ENCODE peak calls at places on chromosome 6, in ten cellular contexts. One of them, this sample, is unnamed.

GRCh38 chr6:169099411-169100202 is 154.0 kb downstream of the THBS2 start:
- DNase-seq in NCI-H1417: peak; percentile 24
- DNase-seq in GDM1: no peak
- DNase-seq in activated T-helper 9 cell treated with anti-CD3 and anti-CD28 coated beads, Interleukin-2, amount 50 U/mL, for 16 hours: no peak
- DNase-seq in AG09309: no peak
- DNase-seq in IMR-90: peak; percentile 70
- DNase-seq in nucleus accumbens: no peak
- DNase-seq in colonic mucosa: no peak
- DNase-seq in NCI-H2171: no peak
- DNase-seq in MM.1S: no peak
- DNase-seq in this sample: no peak

GRCh38 chr6:118877806-118878205 is 16.1 kb upstream of the ASF1A start:
- DNase-seq in NCI-H1417: no peak
- DNase-seq in GDM1: no peak
- DNase-seq in activated T-helper 9 cell treated with anti-CD3 and anti-CD28 coated beads, Interleukin-2, amount 50 U/mL, for 16 hours: no peak
- DNase-seq in AG09309: no peak
- DNase-seq in IMR-90: no peak
- DNase-seq in nucleus accumbens: no peak
- DNase-seq in colonic mucosa: no peak
- DNase-seq in NCI-H2171: no peak
- DNase-seq in MM.1S: no peak
- DNase-seq in this sample: no peak

GRCh38 chr6:120211955-120212792 is 862.6 kb upstream of the MAN1A1 start:
- DNase-seq in NCI-H1417: no peak
- DNase-seq in GDM1: no peak
- DNase-seq in activated T-helper 9 cell treated with anti-CD3 and anti-CD28 coated beads, Interleukin-2, amount 50 U/mL, for 16 hours: no peak
- DNase-seq in AG09309: no peak
- DNase-seq in IMR-90: no peak
- DNase-seq in nucleus accumbens: no peak
- DNase-seq in colonic mucosa: no peak
- DNase-seq in NCI-H2171: no peak
- DNase-seq in MM.1S: no peak
- DNase-seq in this sample: no peak

GRCh38 chr6:125668071-125668470 is 81.4 kb upstream of the HEY2 start:
- DNase-seq in NCI-H1417: no peak
- DNase-seq in GDM1: no peak
- DNase-seq in activated T-helper 9 cell treated with anti-CD3 and anti-CD28 coated beads, Interleukin-2, amount 50 U/mL, for 16 hours: no peak
- DNase-seq in AG09309: no peak
- DNase-seq in IMR-90: no peak
- DNase-seq in nucleus accumbens: no peak
- DNase-seq in colonic mucosa: no peak
- DNase-seq in NCI-H2171: no peak
- DNase-seq in MM.1S: no peak
- DNase-seq in this sample: no peak

GRCh38 chr6:111088668-111089003 is 1.3 kb downstream of the SLC16A10 start:
- DNase-seq in NCI-H1417: no peak
- DNase-seq in GDM1: no peak
- DNase-seq in activated T-helper 9 cell treated with anti-CD3 and anti-CD28 coated beads, Interleukin-2, amount 50 U/mL, for 16 hours: no peak
- DNase-seq in AG09309: no peak
- DNase-seq in IMR-90: no peak
- DNase-seq in nucleus accumbens: no peak
- DNase-seq in colonic mucosa: no peak
- DNase-seq in NCI-H2171: no peak
- DNase-seq in MM.1S: no peak
- DNase-seq in this sample: no peak

GRCh38 chr6:42239333-42239732 is 21.7 kb upstream of the MRPS10 start:
- DNase-seq in NCI-H1417: peak; percentile 3
- DNase-seq in GDM1: no peak
- DNase-seq in activated T-helper 9 cell treated with anti-CD3 and anti-CD28 coated beads, Interleukin-2, amount 50 U/mL, for 16 hours: no peak
- DNase-seq in AG09309: no peak
- DNase-seq in IMR-90: no peak
- DNase-seq in nucleus accumbens: no peak
- DNase-seq in colonic mucosa: no peak
- DNase-seq in NCI-H2171: no peak
- DNase-seq in MM.1S: no peak
- DNase-seq in this sample: no peak

GRCh38 chr6:105402981-105403935 is at the start of gene PREP:
- DNase-seq in NCI-H1417: peak; percentile 89
- DNase-seq in GDM1: peak; percentile 87
- DNase-seq in activated T-helper 9 cell treated with anti-CD3 and anti-CD28 coated beads, Interleukin-2, amount 50 U/mL, for 16 hours: peak; percentile 78
- DNase-seq in AG09309: peak; percentile 35
- DNase-seq in IMR-90: peak; percentile 81
- DNase-seq in nucleus accumbens: peak; percentile 78
- DNase-seq in colonic mucosa: peak; percentile 87
- DNase-seq in NCI-H2171: peak; percentile 74
- DNase-seq in MM.1S: peak; percentile 87
- DNase-seq in this sample: peak; percentile 81

GRCh38 chr6:33904050-33904827 is 100.4 kb upstream of the MLN start:
- DNase-seq in NCI-H1417: no peak
- DNase-seq in GDM1: peak; percentile 97
- DNase-seq in activated T-helper 9 cell treated with anti-CD3 and anti-CD28 coated beads, Interleukin-2, amount 50 U/mL, for 16 hours: peak; percentile 27
- DNase-seq in AG09309: no peak
- DNase-seq in IMR-90: no peak
- DNase-seq in nucleus accumbens: no peak
- DNase-seq in colonic mucosa: peak; percentile 50
- DNase-seq in NCI-H2171: no peak
- DNase-seq in MM.1S: peak; percentile 82
- DNase-seq in this sample: no peak

GRCh38 chr6:112202639-112203341 is 51.6 kb downstream of the LAMA4 start:
- DNase-seq in NCI-H1417: no peak
- DNase-seq in GDM1: no peak
- DNase-seq in activated T-helper 9 cell treated with anti-CD3 and anti-CD28 coated beads, Interleukin-2, amount 50 U/mL, for 16 hours: no peak
- DNase-seq in AG09309: no peak
- DNase-seq in IMR-90: no peak
- DNase-seq in nucleus accumbens: no peak
- DNase-seq in colonic mucosa: no peak
- DNase-seq in NCI-H2171: peak; percentile 87
- DNase-seq in MM.1S: peak; percentile 20
- DNase-seq in this sample: no peak

GRCh38 chr6:39453236-39453635 is 130.7 kb upstream of the KCNK16 start:
- DNase-seq in NCI-H1417: no peak
- DNase-seq in GDM1: no peak
- DNase-seq in activated T-helper 9 cell treated with anti-CD3 and anti-CD28 coated beads, Interleukin-2, amount 50 U/mL, for 16 hours: no peak
- DNase-seq in AG09309: no peak
- DNase-seq in IMR-90: no peak
- DNase-seq in nucleus accumbens: no peak
- DNase-seq in colonic mucosa: no peak
- DNase-seq in NCI-H2171: no peak
- DNase-seq in MM.1S: no peak
- DNase-seq in this sample: no peak

GRCh38 chr6:159540152-159540551 is 152.9 kb downstream of the SOD2 start:
- DNase-seq in NCI-H1417: no peak
- DNase-seq in GDM1: no peak
- DNase-seq in activated T-helper 9 cell treated with anti-CD3 and anti-CD28 coated beads, Interleukin-2, amount 50 U/mL, for 16 hours: no peak
- DNase-seq in AG09309: no peak
- DNase-seq in IMR-90: no peak
- DNase-seq in nucleus accumbens: no peak
- DNase-seq in colonic mucosa: no peak
- DNase-seq in NCI-H2171: no peak
- DNase-seq in MM.1S: no peak
- DNase-seq in this sample: no peak

GRCh38 chr6:13500264-13500663 is 12.9 kb upstream of the GFOD1 start:
- DNase-seq in NCI-H1417: no peak
- DNase-seq in GDM1: no peak
- DNase-seq in activated T-helper 9 cell treated with anti-CD3 and anti-CD28 coated beads, Interleukin-2, amount 50 U/mL, for 16 hours: no peak
- DNase-seq in AG09309: no peak
- DNase-seq in IMR-90: no peak
- DNase-seq in nucleus accumbens: no peak
- DNase-seq in colonic mucosa: no peak
- DNase-seq in NCI-H2171: no peak
- DNase-seq in MM.1S: no peak
- DNase-seq in this sample: no peak

GRCh38 chr6:47922391-47922790 is 140.6 kb downstream of the OPN5 start:
- DNase-seq in NCI-H1417: no peak
- DNase-seq in GDM1: no peak
- DNase-seq in activated T-helper 9 cell treated with anti-CD3 and anti-CD28 coated beads, Interleukin-2, amount 50 U/mL, for 16 hours: no peak
- DNase-seq in AG09309: no peak
- DNase-seq in IMR-90: no peak
- DNase-seq in nucleus accumbens: peak; percentile 13
- DNase-seq in colonic mucosa: no peak
- DNase-seq in NCI-H2171: no peak
- DNase-seq in MM.1S: no peak
- DNase-seq in this sample: no peak

GRCh38 chr6:130788954-130789353 is 38.3 kb upstream of the SMLR1 start:
- DNase-seq in NCI-H1417: no peak
- DNase-seq in GDM1: no peak
- DNase-seq in activated T-helper 9 cell treated with anti-CD3 and anti-CD28 coated beads, Interleukin-2, amount 50 U/mL, for 16 hours: no peak
- DNase-seq in AG09309: no peak
- DNase-seq in IMR-90: no peak
- DNase-seq in nucleus accumbens: no peak
- DNase-seq in colonic mucosa: no peak
- DNase-seq in NCI-H2171: no peak
- DNase-seq in MM.1S: no peak
- DNase-seq in this sample: no peak

GRCh38 chr6:141169419-141169818 is 963.3 kb upstream of the GJE1 start:
- DNase-seq in NCI-H1417: no peak
- DNase-seq in GDM1: no peak
- DNase-seq in activated T-helper 9 cell treated with anti-CD3 and anti-CD28 coated beads, Interleukin-2, amount 50 U/mL, for 16 hours: no peak
- DNase-seq in AG09309: peak; percentile 68
- DNase-seq in IMR-90: peak; percentile 77
- DNase-seq in nucleus accumbens: no peak
- DNase-seq in colonic mucosa: no peak
- DNase-seq in NCI-H2171: peak; percentile 91
- DNase-seq in MM.1S: no peak
- DNase-seq in this sample: no peak

GRCh38 chr6:56708810-56709597 is 66.3 kb upstream of the DST start:
- DNase-seq in NCI-H1417: peak; percentile 3
- DNase-seq in GDM1: peak; percentile 7
- DNase-seq in activated T-helper 9 cell treated with anti-CD3 and anti-CD28 coated beads, Interleukin-2, amount 50 U/mL, for 16 hours: no peak
- DNase-seq in AG09309: no peak
- DNase-seq in IMR-90: peak; percentile 76
- DNase-seq in nucleus accumbens: no peak
- DNase-seq in colonic mucosa: no peak
- DNase-seq in NCI-H2171: peak; percentile 35
- DNase-seq in MM.1S: peak; percentile 72
- DNase-seq in this sample: peak; percentile 70

GRCh38 chr6:7910654-7911344 is at the start of gene TXNDC5:
- DNase-seq in NCI-H1417: peak; percentile 81
- DNase-seq in GDM1: peak; percentile 57
- DNase-seq in activated T-helper 9 cell treated with anti-CD3 and anti-CD28 coated beads, Interleukin-2, amount 50 U/mL, for 16 hours: peak; percentile 67
- DNase-seq in AG09309: no peak
- DNase-seq in IMR-90: peak; percentile 62
- DNase-seq in nucleus accumbens: peak; percentile 61
- DNase-seq in colonic mucosa: peak; percentile 81
- DNase-seq in NCI-H2171: peak; percentile 73
- DNase-seq in MM.1S: peak; percentile 80
- DNase-seq in this sample: peak; percentile 47

GRCh38 chr6:126444874-126445273 is 105.0 kb downstream of the CENPW start:
- DNase-seq in NCI-H1417: no peak
- DNase-seq in GDM1: no peak
- DNase-seq in activated T-helper 9 cell treated with anti-CD3 and anti-CD28 coated beads, Interleukin-2, amount 50 U/mL, for 16 hours: no peak
- DNase-seq in AG09309: no peak
- DNase-seq in IMR-90: peak; percentile 23
- DNase-seq in nucleus accumbens: no peak
- DNase-seq in colonic mucosa: no peak
- DNase-seq in NCI-H2171: no peak
- DNase-seq in MM.1S: no peak
- DNase-seq in this sample: no peak

GRCh38 chr6:53960311-53960710 is 150.9 kb upstream of the MLIP start:
- DNase-seq in NCI-H1417: no peak
- DNase-seq in GDM1: no peak
- DNase-seq in activated T-helper 9 cell treated with anti-CD3 and anti-CD28 coated beads, Interleukin-2, amount 50 U/mL, for 16 hours: no peak
- DNase-seq in AG09309: peak; percentile 29
- DNase-seq in IMR-90: peak; percentile 82
- DNase-seq in nucleus accumbens: no peak
- DNase-seq in colonic mucosa: no peak
- DNase-seq in NCI-H2171: no peak
- DNase-seq in MM.1S: no peak
- DNase-seq in this sample: no peak

GRCh38 chr6:10419749-10420545 is 5.1 kb upstream of the TFAP2A start:
- DNase-seq in NCI-H1417: no peak
- DNase-seq in GDM1: no peak
- DNase-seq in activated T-helper 9 cell treated with anti-CD3 and anti-CD28 coated beads, Interleukin-2, amount 50 U/mL, for 16 hours: no peak
- DNase-seq in AG09309: no peak
- DNase-seq in IMR-90: no peak
- DNase-seq in nucleus accumbens: no peak
- DNase-seq in colonic mucosa: no peak
- DNase-seq in NCI-H2171: no peak
- DNase-seq in MM.1S: no peak
- DNase-seq in this sample: no peak

GRCh38 chr6:75244063-75244575 is 518 bp upstream of the COX7A2 start:
- DNase-seq in NCI-H1417: peak; percentile 68
- DNase-seq in GDM1: no peak
- DNase-seq in activated T-helper 9 cell treated with anti-CD3 and anti-CD28 coated beads, Interleukin-2, amount 50 U/mL, for 16 hours: no peak
- DNase-seq in AG09309: no peak
- DNase-seq in IMR-90: peak; percentile 12
- DNase-seq in nucleus accumbens: no peak
- DNase-seq in colonic mucosa: peak; percentile 23
- DNase-seq in NCI-H2171: no peak
- DNase-seq in MM.1S: peak; percentile 12
- DNase-seq in this sample: no peak

GRCh38 chr6:9056556-9056955 is 621.2 kb upstream of the SLC35B3 start:
- DNase-seq in NCI-H1417: no peak
- DNase-seq in GDM1: no peak
- DNase-seq in activated T-helper 9 cell treated with anti-CD3 and anti-CD28 coated beads, Interleukin-2, amount 50 U/mL, for 16 hours: no peak
- DNase-seq in AG09309: no peak
- DNase-seq in IMR-90: no peak
- DNase-seq in nucleus accumbens: no peak
- DNase-seq in colonic mucosa: no peak
- DNase-seq in NCI-H2171: no peak
- DNase-seq in MM.1S: no peak
- DNase-seq in this sample: no peak

GRCh38 chr6:46324706-46325105 is 153.9 kb upstream of the ENPP5 start:
- DNase-seq in NCI-H1417: no peak
- DNase-seq in GDM1: no peak
- DNase-seq in activated T-helper 9 cell treated with anti-CD3 and anti-CD28 coated beads, Interleukin-2, amount 50 U/mL, for 16 hours: no peak
- DNase-seq in AG09309: no peak
- DNase-seq in IMR-90: no peak
- DNase-seq in nucleus accumbens: no peak
- DNase-seq in colonic mucosa: no peak
- DNase-seq in NCI-H2171: no peak
- DNase-seq in MM.1S: no peak
- DNase-seq in this sample: no peak

GRCh38 chr6:100096356-100096755 is 102.3 kb upstream of the MCHR2 start:
- DNase-seq in NCI-H1417: no peak
- DNase-seq in GDM1: no peak
- DNase-seq in activated T-helper 9 cell treated with anti-CD3 and anti-CD28 coated beads, Interleukin-2, amount 50 U/mL, for 16 hours: no peak
- DNase-seq in AG09309: no peak
- DNase-seq in IMR-90: no peak
- DNase-seq in nucleus accumbens: no peak
- DNase-seq in colonic mucosa: no peak
- DNase-seq in NCI-H2171: no peak
- DNase-seq in MM.1S: no peak
- DNase-seq in this sample: no peak

GRCh38 chr6:35810831-35811698 is 5.9 kb downstream of the LHFPL5 start:
- DNase-seq in NCI-H1417: no peak
- DNase-seq in GDM1: no peak
- DNase-seq in activated T-helper 9 cell treated with anti-CD3 and anti-CD28 coated beads, Interleukin-2, amount 50 U/mL, for 16 hours: no peak
- DNase-seq in AG09309: peak; percentile 3
- DNase-seq in IMR-90: peak; percentile 69
- DNase-seq in nucleus accumbens: no peak
- DNase-seq in colonic mucosa: no peak
- DNase-seq in NCI-H2171: peak; percentile 83
- DNase-seq in MM.1S: no peak
- DNase-seq in this sample: no peak

GRCh38 chr6:130934848-130935585 is 107.8 kb downstream of the SMLR1 start:
- DNase-seq in NCI-H1417: no peak
- DNase-seq in GDM1: no peak
- DNase-seq in activated T-helper 9 cell treated with anti-CD3 and anti-CD28 coated beads, Interleukin-2, amount 50 U/mL, for 16 hours: no peak
- DNase-seq in AG09309: no peak
- DNase-seq in IMR-90: no peak
- DNase-seq in nucleus accumbens: no peak
- DNase-seq in colonic mucosa: no peak
- DNase-seq in NCI-H2171: no peak
- DNase-seq in MM.1S: no peak
- DNase-seq in this sample: no peak

GRCh38 chr6:11618533-11618932 is 81.0 kb downstream of the TMEM170B start:
- DNase-seq in NCI-H1417: no peak
- DNase-seq in GDM1: no peak
- DNase-seq in activated T-helper 9 cell treated with anti-CD3 and anti-CD28 coated beads, Interleukin-2, amount 50 U/mL, for 16 hours: no peak
- DNase-seq in AG09309: no peak
- DNase-seq in IMR-90: peak; percentile 49
- DNase-seq in nucleus accumbens: no peak
- DNase-seq in colonic mucosa: no peak
- DNase-seq in NCI-H2171: peak; percentile 1
- DNase-seq in MM.1S: no peak
- DNase-seq in this sample: peak; percentile 55

GRCh38 chr6:30626484-30627366 is at the start of gene ATAT1:
- DNase-seq in NCI-H1417: peak; percentile 62
- DNase-seq in GDM1: peak; percentile 68
- DNase-seq in activated T-helper 9 cell treated with anti-CD3 and anti-CD28 coated beads, Interleukin-2, amount 50 U/mL, for 16 hours: peak; percentile 83
- DNase-seq in AG09309: no peak
- DNase-seq in IMR-90: peak; percentile 68
- DNase-seq in nucleus accumbens: peak; percentile 72
- DNase-seq in colonic mucosa: peak; percentile 96
- DNase-seq in NCI-H2171: peak; percentile 82
- DNase-seq in MM.1S: peak; percentile 81
- DNase-seq in this sample: peak; percentile 85